ENCODE peak calls at places on chromosomes 6 and 20, in four cellular contexts. M is left ventricle myocardium inferior, P is GM23248, T is amygdala. X is an unnamed sample.

GRCh38 chr6:34792605-34793500 is 970 bp downstream of the BLTP3A start:
- DNase-seq in T (no peak), P (peak), M (no peak), X (peak)

GRCh38 chr6:10276106-10276505 is 138.8 kb downstream of the TFAP2A start:
- DNase-seq in T (no peak), P (peak), M (no peak), X (no peak)

GRCh38 chr6:158161566-158162254 is 6.4 kb downstream of the SERAC1 start:
- DNase-seq in T (no peak), P (peak), M (no peak), X (no peak)

GRCh38 chr6:50843842-50844241 is 25.2 kb downstream of the TFAP2B start:
- DNase-seq in T (no peak), M (no peak), P (no peak), X (no peak)

GRCh38 chr6:146990821-146991798 is 213.1 kb upstream of the STXBP5 start:
- DNase-seq in T (no peak), M (no peak), P (peak), X (no peak)

GRCh38 chr6:109687271-109687721 is 3.7 kb downstream of the AK9 start:
- DNase-seq in P (peak), M (no peak), T (no peak), X (no peak)

GRCh38 chr6:16437984-16438383 is 199.6 kb downstream of the GMPR start:
- DNase-seq in P (no peak), M (no peak), T (no peak), X (peak)

GRCh38 chr20:38167851-38168760 is 3.0 kb upstream of the TGM2 start:
- DNase-seq in M (peak), T (no peak), P (peak), X (no peak)

GRCh38 chr6:137170266-137171052 is 3.0 kb downstream of the IL22RA2 start:
- DNase-seq in P (no peak), M (no peak), T (no peak), X (no peak)

GRCh38 chr20:56088381-56088780 is 83.1 kb upstream of the CBLN4 start:
- DNase-seq in T (no peak), P (no peak), M (no peak), X (no peak)